ENCODE peak calls at places on chromosomes 6 and 20, in eight cellular contexts. P is T47D; L is lung microvascular endothelial cell; U is activated naive CD4-positive, alpha-beta T cell treated with anti-CD3 and anti-CD28 coated beads, Interleukin-2, amount 10 ng/mL, durations not matched to agents 7 days and 5 days; M is SW480; V is Right ventricle myocardium superior; I is GM23338; S is type B pancreatic cell. J is an unnamed sample.

GRCh38 chr6:21615504-21615903 is 22.0 kb downstream of the SOX4 start:
- DNase-seq in P (no peak), L (peak), U (no peak), M (no peak), V (no peak), I (no peak), S (no peak), J (no peak)

GRCh38 chr6:3061501-3061941 is 6.8 kb upstream of the RIPK1 start:
- DNase-seq in P (no peak), L (no peak), U (no peak), M (peak), V (no peak), I (no peak), S (no peak), J (no peak)

GRCh38 chr20:62752671-62753501 is 43.4 kb upstream of the MRGBP start:
- DNase-seq in P (no peak), L (no peak), U (no peak), M (no peak), V (peak), I (no peak), S (no peak), J (no peak)

GRCh38 chr6:11447265-11447664 is 90.3 kb upstream of the TMEM170B start:
- DNase-seq in P (no peak), L (no peak), U (no peak), M (no peak), V (no peak), I (no peak), S (no peak), J (no peak)

GRCh38 chr6:139754898-139755754 is 380.7 kb upstream of the CITED2 start:
- DNase-seq in P (no peak), L (peak), U (no peak), M (no peak), V (no peak), I (no peak), S (no peak), J (no peak)

GRCh38 chr6:16903470-16903869 is 142.2 kb upstream of the ATXN1 start:
- DNase-seq in P (no peak), L (no peak), U (no peak), M (no peak), V (no peak), I (no peak), S (no peak), J (no peak)

GRCh38 chr6:84346372-84346771 is 118.9 kb upstream of the CEP162 start:
- DNase-seq in P (no peak), L (peak), U (no peak), M (no peak), V (no peak), I (peak), S (no peak), J (no peak)

GRCh38 chr20:50493881-50494253 is 16.3 kb upstream of the PTPN1 start:
- DNase-seq in P (no peak), L (no peak), U (no peak), M (no peak), V (no peak), I (no peak), S (no peak), J (no peak)

GRCh38 chr20:46899619-46900018 is 5.0 kb downstream of the EYA2 start:
- DNase-seq in P (no peak), L (no peak), U (no peak), M (no peak), V (peak), I (no peak), S (no peak), J (no peak)

GRCh38 chr6:102390541-102390940 is 997.0 kb downstream of the GRIK2 start:
- DNase-seq in P (no peak), L (no peak), U (no peak), M (no peak), V (no peak), I (no peak), S (no peak), J (no peak)

GRCh38 chr20:62825994-62826645 is 9.3 kb downstream of the COL9A3 start:
- DNase-seq in P (no peak), L (no peak), U (no peak), M (no peak), V (no peak), I (no peak), S (no peak), J (no peak)

GRCh38 chr6:167782698-167783517 is 43.8 kb upstream of the AFDN start:
- DNase-seq in P (no peak), L (no peak), U (no peak), M (no peak), V (no peak), I (no peak), S (no peak), J (peak)

GRCh38 chr6:36691011-36691410 is 6.6 kb upstream of the RAB44 start:
- DNase-seq in P (no peak), L (no peak), U (no peak), M (no peak), V (no peak), I (no peak), S (no peak), J (no peak)

GRCh38 chr6:52815167-52816092 is 11.8 kb upstream of the GSTA1 start:
- DNase-seq in P (peak), L (peak), U (peak), M (peak), V (no peak), I (peak), S (no peak), J (peak)

GRCh38 chr6:142531727-142532126 is 229.9 kb downstream of the ADGRG6 start:
- DNase-seq in P (no peak), L (no peak), U (no peak), M (no peak), V (no peak), I (no peak), S (no peak), J (no peak)

GRCh38 chr6:122753688-122754056 is 25.8 kb upstream of the FABP7 start:
- DNase-seq in P (no peak), L (no peak), U (no peak), M (no peak), V (no peak), I (no peak), S (no peak), J (no peak)

GRCh38 chr6:28960846-28961500 is 37.2 kb upstream of the TRIM27 start:
- DNase-seq in P (no peak), L (no peak), U (no peak), M (no peak), V (no peak), I (no peak), S (no peak), J (peak)

GRCh38 chr6:152334555-152334954 is 302.6 kb downstream of the SYNE1 start:
- DNase-seq in P (no peak), L (no peak), U (no peak), M (no peak), V (no peak), I (no peak), S (no peak), J (no peak)

GRCh38 chr6:109626311-109626710 is 64.7 kb downstream of the AK9 start:
- DNase-seq in P (no peak), L (no peak), U (no peak), M (no peak), V (no peak), I (no peak), S (no peak), J (no peak)

GRCh38 chr20:40848530-40848929 is 159.5 kb upstream of the MAFB start:
- DNase-seq in P (no peak), L (no peak), U (no peak), M (no peak), V (no peak), I (no peak), S (no peak), J (no peak)

J was measured in endodermal cell.